ENCODE peak calls at places on chromosome 3, in eight cellular contexts. F, R, D, P, L, V, Y and C are unnamed samples.

GRCh38 chr3:81585057-81585456 is 176.4 kb downstream of the GBE1 start:
- DNase-seq in F (no peak), R (no peak), D (no peak), P (no peak), L (no peak), V (no peak), Y (no peak), C (no peak)

GRCh38 chr3:155938409-155938808 is 68.0 kb downstream of the GMPS start:
- DNase-seq in F (no peak), R (no peak), D (no peak), P (no peak), L (no peak), V (no peak), Y (no peak), C (no peak)

GRCh38 chr3:179840985-179841384 is 188.1 kb downstream of the USP13 start:
- DNase-seq in F (no peak), R (peak), D (no peak), P (peak), L (no peak), V (no peak), Y (no peak), C (peak)

GRCh38 chr3:159669024-159669476 is 319.6 kb upstream of the IL12A start:
- DNase-seq in F (no peak), R (no peak), D (no peak), P (peak), L (no peak), V (peak), Y (no peak), C (peak)

GRCh38 chr3:77524467-77524866 is 484.6 kb downstream of the ROBO2 start:
- DNase-seq in F (no peak), R (no peak), D (peak), P (no peak), L (no peak), V (no peak), Y (no peak), C (no peak)

GRCh38 chr3:112623213-112623612 is 17.7 kb downstream of the CCDC80 start:
- DNase-seq in F (no peak), R (no peak), D (no peak), P (peak), L (no peak), V (no peak), Y (no peak), C (no peak)

GRCh38 chr3:131561511-131561910 is 58.7 kb upstream of the MRPL3 start:
- DNase-seq in F (no peak), R (no peak), D (no peak), P (peak), L (no peak), V (no peak), Y (no peak), C (no peak)

GRCh38 chr3:120448707-120449650 is 1.8 kb downstream of the FSTL1 start:
- DNase-seq in F (no peak), R (peak), D (no peak), P (peak), L (peak), V (peak), Y (no peak), C (peak)

GRCh38 chr3:132788299-132788698 is 66.1 kb upstream of the NPHP3 start:
- DNase-seq in F (peak), R (peak), D (peak), P (peak), L (no peak), V (peak), Y (no peak), C (peak)

GRCh38 chr3:24598691-24599090 is 104.0 kb upstream of the THRB start:
- DNase-seq in F (no peak), R (peak), D (no peak), P (peak), L (no peak), V (no peak), Y (no peak), C (peak)